ENCODE peak calls at places on chromosomes 7 and 10, in ten cellular contexts. One of them, this sample, is unnamed.

GRCh38 chr10:71850021-71850744 is 868 bp downstream of the PSAP start:
- DNase-seq in hepatocyte: no peak
- DNase-seq in A549: no peak
- DNase-seq in cardiac muscle cell: no peak
- DNase-seq in pancreas: no peak
- DNase-seq in mucosa of descending colon: no peak
- DNase-seq in sigmoid colon: no peak
- DNase-seq in esophagus squamous epithelium: no peak
- DNase-seq in GM23338: no peak
- DNase-seq in right lobe of liver: no peak
- DNase-seq in this sample: no peak

GRCh38 chr7:114933665-114934064 is 11.8 kb downstream of the MDFIC start:
- DNase-seq in hepatocyte: no peak
- DNase-seq in A549: no peak
- DNase-seq in cardiac muscle cell: no peak
- DNase-seq in pancreas: no peak
- DNase-seq in mucosa of descending colon: no peak
- DNase-seq in sigmoid colon: no peak
- DNase-seq in esophagus squamous epithelium: no peak
- DNase-seq in GM23338: no peak
- DNase-seq in right lobe of liver: no peak
- DNase-seq in this sample: no peak

GRCh38 chr7:30413864-30414263 is 64.7 kb downstream of the NOD1 start:
- DNase-seq in hepatocyte: no peak
- DNase-seq in A549: no peak
- DNase-seq in cardiac muscle cell: no peak
- DNase-seq in pancreas: no peak
- DNase-seq in mucosa of descending colon: no peak
- DNase-seq in sigmoid colon: no peak
- DNase-seq in esophagus squamous epithelium: no peak
- DNase-seq in GM23338: peak; percentile 43
- DNase-seq in right lobe of liver: no peak
- DNase-seq in this sample: no peak

GRCh38 chr10:30447125-30447799 is 13.3 kb downstream of the MAP3K8 start:
- DNase-seq in hepatocyte: no peak
- DNase-seq in A549: no peak
- DNase-seq in cardiac muscle cell: peak; percentile 79
- DNase-seq in pancreas: no peak
- DNase-seq in mucosa of descending colon: no peak
- DNase-seq in sigmoid colon: no peak
- DNase-seq in esophagus squamous epithelium: no peak
- DNase-seq in GM23338: no peak
- DNase-seq in right lobe of liver: no peak
- DNase-seq in this sample: peak; percentile 12

GRCh38 chr7:140441519-140441918 is 37.7 kb downstream of the RAB19 start:
- DNase-seq in hepatocyte: no peak
- DNase-seq in A549: no peak
- DNase-seq in cardiac muscle cell: no peak
- DNase-seq in pancreas: no peak
- DNase-seq in mucosa of descending colon: no peak
- DNase-seq in sigmoid colon: no peak
- DNase-seq in esophagus squamous epithelium: no peak
- DNase-seq in GM23338: no peak
- DNase-seq in right lobe of liver: no peak
- DNase-seq in this sample: no peak

GRCh38 chr10:85604884-85605283 is 761.7 kb downstream of the GRID1 start:
- DNase-seq in hepatocyte: no peak
- DNase-seq in A549: no peak
- DNase-seq in cardiac muscle cell: no peak
- DNase-seq in pancreas: no peak
- DNase-seq in mucosa of descending colon: no peak
- DNase-seq in sigmoid colon: no peak
- DNase-seq in esophagus squamous epithelium: no peak
- DNase-seq in GM23338: no peak
- DNase-seq in right lobe of liver: no peak
- DNase-seq in this sample: no peak

GRCh38 chr7:5295039-5296014 is 12.6 kb downstream of the SLC29A4 start:
- DNase-seq in hepatocyte: no peak
- DNase-seq in A549: no peak
- DNase-seq in cardiac muscle cell: no peak
- DNase-seq in pancreas: no peak
- DNase-seq in mucosa of descending colon: no peak
- DNase-seq in sigmoid colon: no peak
- DNase-seq in esophagus squamous epithelium: no peak
- DNase-seq in GM23338: peak; percentile 37
- DNase-seq in right lobe of liver: no peak
- DNase-seq in this sample: no peak

GRCh38 chr7:154853063-154853726 is 149.7 kb downstream of the PAXIP1 start:
- DNase-seq in hepatocyte: no peak
- DNase-seq in A549: no peak
- DNase-seq in cardiac muscle cell: no peak
- DNase-seq in pancreas: no peak
- DNase-seq in mucosa of descending colon: peak; percentile 75
- DNase-seq in sigmoid colon: peak; percentile 49
- DNase-seq in esophagus squamous epithelium: no peak
- DNase-seq in GM23338: no peak
- DNase-seq in right lobe of liver: no peak
- DNase-seq in this sample: no peak

GRCh38 chr10:118725784-118726507 is 28.8 kb downstream of the CACUL1 start:
- DNase-seq in hepatocyte: no peak
- DNase-seq in A549: no peak
- DNase-seq in cardiac muscle cell: peak; percentile 26
- DNase-seq in pancreas: no peak
- DNase-seq in mucosa of descending colon: no peak
- DNase-seq in sigmoid colon: no peak
- DNase-seq in esophagus squamous epithelium: no peak
- DNase-seq in GM23338: no peak
- DNase-seq in right lobe of liver: no peak
- DNase-seq in this sample: no peak

GRCh38 chr7:50781371-50781770 is 1.3 kb downstream of the GRB10 start:
- DNase-seq in hepatocyte: no peak
- DNase-seq in A549: no peak
- DNase-seq in cardiac muscle cell: no peak
- DNase-seq in pancreas: no peak
- DNase-seq in mucosa of descending colon: no peak
- DNase-seq in sigmoid colon: no peak
- DNase-seq in esophagus squamous epithelium: no peak
- DNase-seq in GM23338: no peak
- DNase-seq in right lobe of liver: no peak
- DNase-seq in this sample: no peak

GRCh38 chr10:104350146-104350635 is 3.4 kb upstream of the CFAP58 start:
- DNase-seq in hepatocyte: peak; percentile 74
- DNase-seq in A549: peak; percentile 62
- DNase-seq in cardiac muscle cell: peak; percentile 83
- DNase-seq in pancreas: no peak
- DNase-seq in mucosa of descending colon: peak; percentile 39
- DNase-seq in sigmoid colon: no peak
- DNase-seq in esophagus squamous epithelium: no peak
- DNase-seq in GM23338: peak; percentile 81
- DNase-seq in right lobe of liver: no peak
- DNase-seq in this sample: peak; percentile 80

GRCh38 chr7:120123528-120123927 is 149.4 kb upstream of the KCND2 start:
- DNase-seq in hepatocyte: no peak
- DNase-seq in A549: no peak
- DNase-seq in cardiac muscle cell: no peak
- DNase-seq in pancreas: no peak
- DNase-seq in mucosa of descending colon: no peak
- DNase-seq in sigmoid colon: no peak
- DNase-seq in esophagus squamous epithelium: no peak
- DNase-seq in GM23338: no peak
- DNase-seq in right lobe of liver: no peak
- DNase-seq in this sample: no peak

GRCh38 chr7:76108540-76109233 is 60.8 kb downstream of the MDH2 start:
- DNase-seq in hepatocyte: peak; percentile 76
- DNase-seq in A549: peak; percentile 67
- DNase-seq in cardiac muscle cell: peak; percentile 40
- DNase-seq in pancreas: peak; percentile 52
- DNase-seq in mucosa of descending colon: peak; percentile 93
- DNase-seq in sigmoid colon: peak; percentile 70
- DNase-seq in esophagus squamous epithelium: no peak
- DNase-seq in GM23338: no peak
- DNase-seq in right lobe of liver: peak; percentile 83
- DNase-seq in this sample: no peak

GRCh38 chr10:18158698-18159342 is 18.6 kb downstream of the CACNB2 start:
- DNase-seq in hepatocyte: no peak
- DNase-seq in A549: no peak
- DNase-seq in cardiac muscle cell: peak; percentile 52
- DNase-seq in pancreas: no peak
- DNase-seq in mucosa of descending colon: no peak
- DNase-seq in sigmoid colon: no peak
- DNase-seq in esophagus squamous epithelium: no peak
- DNase-seq in GM23338: no peak
- DNase-seq in right lobe of liver: no peak
- DNase-seq in this sample: no peak

GRCh38 chr10:101272229-101272868 is 43.1 kb upstream of the LBX1 start:
- DNase-seq in hepatocyte: peak; percentile 73
- DNase-seq in A549: peak; percentile 95
- DNase-seq in cardiac muscle cell: peak; percentile 76
- DNase-seq in pancreas: peak; percentile 74
- DNase-seq in mucosa of descending colon: peak; percentile 72
- DNase-seq in sigmoid colon: peak; percentile 70
- DNase-seq in esophagus squamous epithelium: no peak
- DNase-seq in GM23338: peak; percentile 90
- DNase-seq in right lobe of liver: peak; percentile 63
- DNase-seq in this sample: peak; percentile 74

GRCh38 chr10:6345404-6345803 is 142.7 kb downstream of the PFKFB3 start:
- DNase-seq in hepatocyte: no peak
- DNase-seq in A549: no peak
- DNase-seq in cardiac muscle cell: no peak
- DNase-seq in pancreas: no peak
- DNase-seq in mucosa of descending colon: no peak
- DNase-seq in sigmoid colon: no peak
- DNase-seq in esophagus squamous epithelium: no peak
- DNase-seq in GM23338: no peak
- DNase-seq in right lobe of liver: no peak
- DNase-seq in this sample: no peak
- H3K4me1 ChIP-seq in hepatocyte: no peaks in the 10 kb centered on the region
- H3K4me1 ChIP-seq in A549: peaks cover 16% of the 10 kb centered on the region
- H3K4me1 ChIP-seq in cardiac muscle cell: peaks cover 4% of the 10 kb centered on the region
- H3K4me1 ChIP-seq in pancreas: no peaks in the 10 kb centered on the region
- H3K4me1 ChIP-seq in mucosa of descending colon: no peaks in the 10 kb centered on the region
- H3K4me1 ChIP-seq in sigmoid colon: peaks cover 20% of the 10 kb centered on the region
- H3K4me1 ChIP-seq in esophagus squamous epithelium: peaks cover 21% of the 10 kb centered on the region
- H3K4me1 ChIP-seq in GM23338: no peaks in the 10 kb centered on the region
- H3K4me1 ChIP-seq in right lobe of liver: no peaks in the 10 kb centered on the region
- H3K4me1 ChIP-seq in this sample: peaks cover 19% of the 10 kb centered on the region

GRCh38 chr10:66928000-66928770 is 2.3 kb downstream of the LRRTM3 start:
- DNase-seq in hepatocyte: peak; percentile 27
- DNase-seq in A549: no peak
- DNase-seq in cardiac muscle cell: peak; percentile 3
- DNase-seq in pancreas: no peak
- DNase-seq in mucosa of descending colon: peak; percentile 5
- DNase-seq in sigmoid colon: peak; percentile 49
- DNase-seq in esophagus squamous epithelium: no peak
- DNase-seq in GM23338: peak; percentile 55
- DNase-seq in right lobe of liver: no peak
- DNase-seq in this sample: no peak
- H3K4me3 ChIP-seq in hepatocyte: peak overlapping the region; percentile 6
- H3K4me3 ChIP-seq in A549: no peak overlapping the region
- H3K4me3 ChIP-seq in cardiac muscle cell: peak overlapping the region; percentile 15
- H3K4me3 ChIP-seq in pancreas: no peak overlapping the region
- H3K4me3 ChIP-seq in mucosa of descending colon: no peak overlapping the region
- H3K4me3 ChIP-seq in sigmoid colon: no peak overlapping the region
- H3K4me3 ChIP-seq in esophagus squamous epithelium: peak overlapping the region; percentile 26
- H3K4me3 ChIP-seq in GM23338: peak overlapping the region; percentile 54
- H3K4me3 ChIP-seq in right lobe of liver: no peak overlapping the region
- H3K4me3 ChIP-seq in this sample: no peak overlapping the region

DNA sequence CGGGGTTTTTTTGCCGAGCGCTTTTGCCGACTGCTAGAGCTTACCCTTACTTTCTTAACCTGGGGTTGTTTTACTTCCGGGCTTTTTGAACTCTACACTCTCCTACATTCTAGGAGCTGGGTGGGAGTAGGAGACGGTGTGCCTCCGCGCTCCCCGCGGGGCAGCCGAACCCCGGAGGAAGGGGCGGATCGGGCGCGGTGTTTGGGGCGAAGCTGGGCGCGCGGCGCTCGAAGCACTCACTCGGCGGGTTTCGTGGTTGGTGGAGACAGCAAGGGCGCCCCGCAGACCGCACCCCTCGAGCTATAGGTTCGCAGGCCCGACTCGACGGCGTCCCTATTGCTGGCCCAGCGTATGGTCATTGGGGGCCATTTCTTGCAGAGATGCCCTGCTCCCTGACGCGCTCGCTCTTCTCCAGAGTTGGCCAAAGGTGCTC is 245 bp downstream of the ZNF518A start:
- DNase-seq in hepatocyte: peak; percentile 90
- DNase-seq in A549: peak; percentile 82
- DNase-seq in cardiac muscle cell: peak; percentile 88
- DNase-seq in pancreas: no peak
- DNase-seq in mucosa of descending colon: peak; percentile 75
- DNase-seq in sigmoid colon: peak; percentile 78
- DNase-seq in esophagus squamous epithelium: peak; percentile 23
- DNase-seq in GM23338: peak; percentile 95
- DNase-seq in right lobe of liver: peak; percentile 80
- DNase-seq in this sample: peak; percentile 86
- TF ChIP-seq CTCF in hepatocyte: no peak
- TF ChIP-seq CTCF in A549: no peak
- TF ChIP-seq CTCF in cardiac muscle cell: no peak
- TF ChIP-seq CTCF in pancreas: no peak
- TF ChIP-seq CTCF in mucosa of descending colon: no peak
- TF ChIP-seq CTCF in sigmoid colon: no peak
- TF ChIP-seq CTCF in esophagus squamous epithelium: no peak
- TF ChIP-seq CTCF in GM23338: no peak
- TF ChIP-seq CTCF in right lobe of liver: no peak
- TF ChIP-seq CTCF in this sample: no peak

GRCh38 chr10:3757638-3758490 is 27.1 kb downstream of the KLF6 start:
- DNase-seq in hepatocyte: no peak
- DNase-seq in A549: no peak
- DNase-seq in cardiac muscle cell: no peak
- DNase-seq in pancreas: no peak
- DNase-seq in mucosa of descending colon: no peak
- DNase-seq in sigmoid colon: no peak
- DNase-seq in esophagus squamous epithelium: no peak
- DNase-seq in GM23338: no peak
- DNase-seq in right lobe of liver: no peak
- DNase-seq in this sample: peak; percentile 88

GRCh38 chr10:3755440-3756359 is 29.3 kb downstream of the KLF6 start:
- DNase-seq in hepatocyte: peak; percentile 64
- DNase-seq in A549: no peak
- DNase-seq in cardiac muscle cell: peak; percentile 85
- DNase-seq in pancreas: no peak
- DNase-seq in mucosa of descending colon: no peak
- DNase-seq in sigmoid colon: no peak
- DNase-seq in esophagus squamous epithelium: no peak
- DNase-seq in GM23338: no peak
- DNase-seq in right lobe of liver: no peak
- DNase-seq in this sample: no peak

GRCh38 chr10:3754727-3755439 is 30.1 kb downstream of the KLF6 start:
- DNase-seq in hepatocyte: peak; percentile 81
- DNase-seq in A549: peak; percentile 72
- DNase-seq in cardiac muscle cell: peak; percentile 97
- DNase-seq in pancreas: no peak
- DNase-seq in mucosa of descending colon: no peak
- DNase-seq in sigmoid colon: no peak
- DNase-seq in esophagus squamous epithelium: no peak
- DNase-seq in GM23338: no peak
- DNase-seq in right lobe of liver: no peak
- DNase-seq in this sample: no peak

GRCh38 chr10:3757250-3757637 is 27.8 kb downstream of the KLF6 start:
- DNase-seq in hepatocyte: no peak
- DNase-seq in A549: no peak
- DNase-seq in cardiac muscle cell: no peak
- DNase-seq in pancreas: no peak
- DNase-seq in mucosa of descending colon: no peak
- DNase-seq in sigmoid colon: no peak
- DNase-seq in esophagus squamous epithelium: no peak
- DNase-seq in GM23338: no peak
- DNase-seq in right lobe of liver: no peak
- DNase-seq in this sample: peak; percentile 77

GRCh38 chr10:3756360-3756740 is 28.7 kb downstream of the KLF6 start:
- DNase-seq in hepatocyte: no peak
- DNase-seq in A549: no peak
- DNase-seq in cardiac muscle cell: no peak
- DNase-seq in pancreas: no peak
- DNase-seq in mucosa of descending colon: no peak
- DNase-seq in sigmoid colon: no peak
- DNase-seq in esophagus squamous epithelium: no peak
- DNase-seq in GM23338: no peak
- DNase-seq in right lobe of liver: no peak
- DNase-seq in this sample: no peak
- H3K4me1 ChIP-seq in hepatocyte: peaks cover 9% of the 10 kb centered on the region
- H3K4me1 ChIP-seq in A549: peaks cover 33% of the 10 kb centered on the region
- H3K4me1 ChIP-seq in cardiac muscle cell: peaks cover 17% of the 10 kb centered on the region
- H3K4me1 ChIP-seq in pancreas: peaks cover 3% of the 10 kb centered on the region
- H3K4me1 ChIP-seq in mucosa of descending colon: no peaks in the 10 kb centered on the region
- H3K4me1 ChIP-seq in sigmoid colon: peaks cover 8% of the 10 kb centered on the region
- H3K4me1 ChIP-seq in esophagus squamous epithelium: peaks cover 59% of the 10 kb centered on the region
- H3K4me1 ChIP-seq in GM23338: peaks cover 7% of the 10 kb centered on the region
- H3K4me1 ChIP-seq in right lobe of liver: no peaks in the 10 kb centered on the region
- H3K4me1 ChIP-seq in this sample: peaks cover 37% of the 10 kb centered on the region